ENCODE peak calls at places on chromosomes 12 and 14, in six cellular contexts. O, J, V, E, Z and Q are unnamed samples. For H3K4me1, the result is how much of the 10 kb centered on the place peaks cover.

GRCh38 chr14:61569783-61570182 is 125.5 kb upstream of the HIF1A start:
- DNase-seq in O (peak), J (no peak), V (no peak), E (no peak), Z (no peak), Q (no peak)

GRCh38 chr12:68440068-68440581 is 108.0 kb upstream of the MDM1 start:
- DNase-seq in O (no peak), J (no peak), V (no peak), E (no peak), Z (no peak), Q (no peak)

GRCh38 chr12:131043401-131043871 is 89.7 kb downstream of the ADGRD1 start:
- DNase-seq in O (no peak), J (no peak), V (no peak), E (no peak), Z (no peak), Q (no peak)

GRCh38 chr14:98070521-98070920 is 1201.5 kb downstream of the BCL11B start:
- DNase-seq in O (no peak), J (no peak), V (no peak), E (no peak), Z (no peak), Q (no peak)

GRCh38 chr12:90909069-90909676 is 45.8 kb downstream of the CCER1 start:
- DNase-seq in O (peak), J (peak), V (no peak), E (peak), Z (peak), Q (peak)

GRCh38 chr12:45762185-45763110 is 32.9 kb downstream of the ARID2 start:
- DNase-seq in O (peak), J (peak), V (no peak), E (no peak), Z (peak), Q (no peak)

GRCh38 chr12:32298917-32299316 is 100.4 kb upstream of the FGD4 start:
- DNase-seq in O (no peak), J (peak), V (no peak), E (no peak), Z (no peak), Q (no peak)

GRCh38 chr12:51076235-51076930 is 7.0 kb downstream of the CSRNP2 start:
- DNase-seq in O (no peak), J (no peak), V (no peak), E (no peak), Z (no peak), Q (no peak)

GRCh38 chr14:76348898-76349297 is 27.0 kb upstream of the ESRRB start:
- DNase-seq in O (peak), J (no peak), V (no peak), E (peak), Z (peak), Q (peak)

GRCh38 chr14:45252356-45253069 is 489 bp downstream of the MIS18BP1 start:
- DNase-seq in O (peak), J (peak), V (no peak), E (peak), Z (no peak), Q (no peak)

GRCh38 chr12:24996102-24996797 is 47.3 kb upstream of the BCAT1 start:
- DNase-seq in O (no peak), J (peak), V (no peak), E (no peak), Z (no peak), Q (no peak)

GRCh38 chr14:104826858-104827172 is 25.9 kb downstream of the ZBTB42 start:
- DNase-seq in O (no peak), J (no peak), V (no peak), E (no peak), Z (no peak), Q (no peak)

GRCh38 chr12:52035926-52036325 is 15.3 kb upstream of the NR4A1 start:
- DNase-seq in O (no peak), J (no peak), V (no peak), E (no peak), Z (no peak), Q (peak)

GRCh38 chr12:84508943-84509342 is 403.7 kb downstream of the SLC6A15 start:
- DNase-seq in O (no peak), J (no peak), V (no peak), E (no peak), Z (no peak), Q (no peak)

GRCh38 chr12:97940629-97941028 is 478.0 kb downstream of the RMST start:
- DNase-seq in O (no peak), J (no peak), V (no peak), E (peak), Z (no peak), Q (no peak)

GRCh38 chr14:103861413-103862392 is 14.3 kb upstream of the PPP1R13B start:
- DNase-seq in O (no peak), J (no peak), V (no peak), E (no peak), Z (no peak), Q (peak)

DNA sequence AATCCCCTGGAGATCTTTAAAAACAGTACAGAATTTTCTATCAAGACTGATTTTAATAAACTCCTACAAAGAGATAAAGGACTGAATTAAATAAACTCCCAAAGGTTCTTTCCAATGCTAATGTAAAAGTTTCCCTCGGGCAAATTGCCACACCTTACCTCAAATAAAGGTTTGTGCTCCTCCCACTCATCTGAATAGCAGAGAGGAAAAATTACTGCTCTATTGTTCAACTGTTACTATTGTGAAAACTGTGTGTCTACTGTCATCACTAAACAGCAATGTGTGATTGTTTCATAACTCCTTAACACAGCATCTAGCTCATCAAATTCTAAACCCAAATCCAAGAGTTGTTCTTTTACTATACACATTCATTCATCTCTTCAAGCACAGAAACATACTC is 3.2 kb downstream of the SPTLC2 start:
- DNase-seq in O (no peak), J (no peak), V (no peak), E (no peak), Z (no peak), Q (no peak)
- H3K4me1 ChIP-seq in O (under half), J (under half), V (under half), E (under half), Z (under half), Q (under half)

DNA sequence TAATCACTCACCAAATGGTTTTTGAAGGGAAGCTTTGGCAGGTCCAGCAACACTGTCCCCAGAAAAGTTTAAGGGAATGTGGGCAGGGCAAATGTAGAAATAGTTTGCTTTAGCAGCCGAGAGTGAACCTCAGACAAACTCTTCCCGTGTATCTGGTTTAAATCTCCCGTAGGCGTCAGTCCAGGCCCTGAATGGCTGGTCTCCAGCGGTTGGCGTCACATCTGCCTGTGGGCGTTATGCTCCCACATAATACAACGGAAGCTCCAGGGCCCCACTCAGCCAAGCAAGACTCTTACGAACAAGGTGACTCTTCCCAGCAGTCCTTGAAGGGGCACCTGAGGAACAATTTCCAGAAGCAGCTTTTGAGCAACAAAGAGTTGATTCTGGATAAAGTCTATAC is 942 bp downstream of the ZC2HC1C start:
- DNase-seq in O (no peak), J (no peak), V (peak), E (no peak), Z (no peak), Q (no peak)
- H3K4me3 ChIP-seq in O (peak), J (no peak), V (no peak), E (no peak), Z (no peak), Q (no peak)

DNA sequence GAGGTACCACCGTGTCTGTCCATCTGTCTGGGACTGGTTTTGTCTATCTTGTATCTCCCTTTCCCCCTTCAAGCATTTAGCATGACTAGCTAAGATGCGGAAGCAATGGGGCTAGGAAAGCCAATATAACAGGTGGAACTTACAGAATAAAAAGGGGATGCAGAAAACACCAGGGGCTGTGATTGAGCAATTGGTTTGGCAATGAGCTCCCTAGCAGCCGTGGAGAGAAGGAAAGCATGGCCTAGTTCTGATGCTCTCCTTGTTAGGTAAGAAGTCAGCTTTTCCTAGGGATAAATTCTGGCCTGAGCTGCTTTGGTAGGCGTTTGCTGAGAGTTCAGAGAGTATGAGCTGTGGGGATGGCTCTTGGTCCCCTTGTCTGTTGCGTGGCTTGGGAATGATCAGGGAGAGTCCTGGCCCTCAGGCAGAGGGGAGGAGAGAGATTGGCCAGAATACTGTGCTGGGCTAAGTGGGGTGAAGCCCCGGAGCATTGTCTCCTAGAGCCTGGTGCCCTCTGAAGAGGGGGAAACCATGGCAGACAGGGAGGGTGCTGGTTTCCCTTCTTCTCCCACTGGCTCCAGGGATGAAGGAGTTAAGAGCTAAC is 7.1 kb downstream of the SETD1B start:
- DNase-seq in O (no peak), J (peak), V (no peak), E (no peak), Z (no peak), Q (peak)
- H3K4me1 ChIP-seq in O (under half), J (under half), V (under half), E (under half), Z (under half), Q (half or more)

GRCh38 chr12:546265-546919 is 86.7 kb downstream of the B4GALNT3 start:
- DNase-seq in O (no peak), J (no peak), V (no peak), E (no peak), Z (no peak), Q (peak)

GRCh38 chr12:545835-546234 is 86.1 kb downstream of the B4GALNT3 start:
- DNase-seq in O (no peak), J (no peak), V (no peak), E (no peak), Z (no peak), Q (no peak)

GRCh38 chr12:544941-545635 is 85.3 kb downstream of the B4GALNT3 start:
- DNase-seq in O (no peak), J (no peak), V (no peak), E (no peak), Z (no peak), Q (no peak)

GRCh38 chr12:547883-548470 is 88.2 kb downstream of the B4GALNT3 start:
- DNase-seq in O (no peak), J (no peak), V (no peak), E (no peak), Z (no peak), Q (no peak)

GRCh38 chr12:546920-547845 is 87.4 kb downstream of the B4GALNT3 start:
- DNase-seq in O (peak), J (peak), V (peak), E (peak), Z (peak), Q (peak)
- H3K4me3 ChIP-seq in O (no peak), J (no peak), V (no peak), E (no peak), Z (no peak), Q (no peak)

GRCh38 chr12:104501641-104502040 is 44.9 kb downstream of the CHST11 start:
- DNase-seq in O (no peak), J (no peak), V (no peak), E (no peak), Z (no peak), Q (no peak)

GRCh38 chr12:104503191-104503590 is 46.4 kb downstream of the CHST11 start:
- DNase-seq in O (no peak), J (no peak), V (no peak), E (no peak), Z (no peak), Q (no peak)

GRCh38 chr12:104501115-104501514 is 44.4 kb downstream of the CHST11 start:
- DNase-seq in O (no peak), J (no peak), V (no peak), E (no peak), Z (no peak), Q (no peak)

GRCh38 chr12:104504151-104504550 is 47.4 kb downstream of the CHST11 start:
- DNase-seq in O (no peak), J (no peak), V (no peak), E (no peak), Z (no peak), Q (no peak)

GRCh38 chr12:104502662-104503061 is 45.9 kb downstream of the CHST11 start:
- DNase-seq in O (no peak), J (no peak), V (no peak), E (no peak), Z (no peak), Q (no peak)
- H3K4me1 ChIP-seq in O (under half), J (under half), V (under half), E (under half), Z (under half), Q (under half)

DNA sequence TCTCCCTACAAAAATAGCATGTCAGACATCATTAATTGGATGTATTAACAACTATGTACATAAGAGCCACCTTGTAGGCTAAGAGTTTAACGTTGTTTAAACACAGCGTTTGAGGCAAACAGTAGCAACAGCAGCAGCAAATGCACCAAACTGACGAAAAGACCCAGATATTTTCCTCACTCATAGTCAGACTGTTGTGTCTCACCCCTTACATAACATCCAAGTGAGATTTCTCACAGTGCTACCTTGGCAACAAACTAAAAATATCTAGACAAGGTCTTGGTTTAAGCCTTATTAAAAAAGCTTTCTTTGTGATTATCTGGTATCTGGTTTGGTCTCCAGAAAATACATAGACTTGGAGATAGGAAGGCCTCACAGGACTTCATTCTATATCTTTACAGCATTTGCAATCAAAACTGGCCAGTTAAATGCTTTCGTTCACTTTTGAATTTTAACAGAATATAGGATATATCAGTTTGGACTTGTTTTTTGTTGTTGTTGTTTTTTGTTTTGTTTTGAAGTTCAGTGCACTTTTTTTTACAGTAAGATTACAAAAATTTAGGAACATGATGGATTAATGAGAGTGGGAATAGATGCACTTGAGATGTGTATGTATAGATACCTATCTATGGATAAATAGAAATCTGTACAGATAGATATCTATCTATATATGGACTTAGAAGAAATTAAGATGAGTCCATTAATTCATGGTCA is 4.1 kb downstream of the BHLHE41 start:
- DNase-seq in O (no peak), J (no peak), V (no peak), E (no peak), Z (no peak), Q (no peak)
- H3K4me3 ChIP-seq in O (no peak), J (no peak), V (no peak), E (no peak), Z (no peak), Q (no peak)

GRCh38 chr14:101970830-101971400 is 6.5 kb downstream of the DYNC1H1 start:
- DNase-seq in O (no peak), J (peak), V (no peak), E (no peak), Z (no peak), Q (no peak)
- H3K4me1 ChIP-seq in O (under half), J (half or more), V (under half), E (under half), Z (under half), Q (under half)

GRCh38 chr14:67821121-67821520 is 1.5 kb downstream of the RAD51B start:
- DNase-seq in O (no peak), J (no peak), V (no peak), E (no peak), Z (no peak), Q (no peak)
- H3K4me3 ChIP-seq in O (peak), J (peak), V (no peak), E (peak), Z (peak), Q (no peak)